ENCODE peak calls at places on chromosomes 6 and 20, in four cellular contexts. J is K562, N is WTC11, E is GM12878. D is an unnamed sample.

GRCh38 chr20:20065366-20065765 is 13.0 kb downstream of the CFAP61 start:
- DNase-seq in N (no peak), J (no peak), E (no peak), D (no peak)

GRCh38 chr6:32952817-32953739 is at the start of gene HLA-DMA:
- DNase-seq in J (peak; percentile 67), N (peak; percentile 84), E (peak; percentile 99), D (peak; percentile 42)

GRCh38 chr6:6749791-6750434 is 161.4 kb downstream of the LY86 start:
- DNase-seq in N (no peak), J (peak; percentile 64), E (no peak), D (no peak)

GRCh38 chr6:140208286-140208685 is 833.8 kb upstream of the CITED2 start:
- DNase-seq in E (no peak), N (no peak), J (no peak), D (no peak)

GRCh38 chr6:146850238-146850896 is 251.6 kb downstream of the ADGB start:
- DNase-seq in E (no peak), N (no peak), J (no peak), D (no peak)

GRCh38 chr20:62887147-62887859 is 25.7 kb upstream of the TCFL5 start:
- DNase-seq in N (no peak), E (no peak), J (no peak), D (peak; percentile 80)

GRCh38 chr6:96878101-96878500 is 19.6 kb downstream of the NDUFAF4 start:
- DNase-seq in J (no peak), E (no peak), N (no peak), D (no peak)

GRCh38 chr6:77034161-77034560 is 429.1 kb downstream of the HTR1B start:
- DNase-seq in N (peak; percentile 37), E (no peak), J (no peak), D (no peak)

GRCh38 chr20:62732766-62733165 is 24.1 kb downstream of the NTSR1 start:
- DNase-seq in N (peak; percentile 8), J (no peak), E (no peak), D (no peak)

GRCh38 chr6:22281691-22282090 is 15.1 kb downstream of the PRL start:
- DNase-seq in J (no peak), E (no peak), N (no peak), D (no peak)

GRCh38 chr6:165959627-165960026 is 208.0 kb downstream of the TBXT start:
- DNase-seq in E (no peak), N (no peak), J (no peak), D (no peak)

GRCh38 chr6:20953019-20953418 is 418.8 kb downstream of the CDKAL1 start:
- DNase-seq in E (no peak), J (no peak), N (no peak), D (peak; percentile 37)

GRCh38 chr6:25732468-25733198 is 21.9 kb upstream of the SLC17A4 start:
- DNase-seq in J (no peak), E (no peak), N (peak; percentile 73), D (no peak)

GRCh38 chr6:54899442-54899841 is 52.9 kb downstream of the FAM83B start:
- DNase-seq in J (no peak), E (no peak), N (no peak), D (no peak)

GRCh38 chr6:20692023-20692422 is 157.8 kb downstream of the CDKAL1 start:
- DNase-seq in E (no peak), N (no peak), J (no peak), D (no peak)

GRCh38 chr6:107716688-107717089 is 107.4 kb downstream of the SCML4 start:
- DNase-seq in N (no peak), E (peak; percentile 53), J (peak; percentile 57), D (peak; percentile 20)

GRCh38 chr20:61819921-61820825 is 245.5 kb downstream of the TAF4 start:
- DNase-seq in E (no peak), N (no peak), J (no peak), D (no peak)

GRCh38 chr6:89509719-89510339 is 76.9 kb downstream of the ANKRD6 start:
- DNase-seq in N (no peak), J (peak; percentile 14), E (no peak), D (peak; percentile 24)

GRCh38 chr6:143097224-143097795 is 36.6 kb downstream of the AIG1 start:
- DNase-seq in N (no peak), J (no peak), E (no peak), D (no peak)

GRCh38 chr20:4192378-4193048 is 177.2 kb upstream of the RNF24 start:
- DNase-seq in N (no peak), E (no peak), J (peak; percentile 86), D (no peak)

GRCh38 chr6:13655700-13656099 is 40.6 kb downstream of the NOL7 start:
- DNase-seq in N (no peak), E (no peak), J (no peak), D (no peak)

GRCh38 chr20:44694159-44694558 is 21.0 kb upstream of the CCN5 start:
- DNase-seq in E (no peak), N (no peak), J (no peak), D (no peak)

GRCh38 chr20:44690781-44691423 is 24.3 kb upstream of the CCN5 start:
- DNase-seq in N (no peak), J (no peak), E (no peak), D (no peak)

GRCh38 chr20:44691424-44692423 is 23.4 kb upstream of the CCN5 start:
- DNase-seq in J (no peak), N (no peak), E (no peak), D (peak; percentile 3)

GRCh38 chr20:44693625-44694024 is 21.5 kb upstream of the CCN5 start:
- DNase-seq in E (no peak), N (no peak), J (no peak), D (no peak)

GRCh38 chr20:44692932-44693476 is 22.2 kb upstream of the CCN5 start:
- DNase-seq in J (no peak), E (no peak), N (no peak), D (no peak)
- TF ChIP-seq USF1 in J (no peak), E (no peak), N (no peak), D (peak; percentile 37)

GRCh38 chr6:73394577-73395354 is at the start of gene DDX43:
- DNase-seq in E (no peak), J (no peak), N (peak; percentile 48), D (peak; percentile 29)
- TF ChIP-seq CTCF in E (no peak), J (no peak), N (no peak), D (no peak)

DNA sequence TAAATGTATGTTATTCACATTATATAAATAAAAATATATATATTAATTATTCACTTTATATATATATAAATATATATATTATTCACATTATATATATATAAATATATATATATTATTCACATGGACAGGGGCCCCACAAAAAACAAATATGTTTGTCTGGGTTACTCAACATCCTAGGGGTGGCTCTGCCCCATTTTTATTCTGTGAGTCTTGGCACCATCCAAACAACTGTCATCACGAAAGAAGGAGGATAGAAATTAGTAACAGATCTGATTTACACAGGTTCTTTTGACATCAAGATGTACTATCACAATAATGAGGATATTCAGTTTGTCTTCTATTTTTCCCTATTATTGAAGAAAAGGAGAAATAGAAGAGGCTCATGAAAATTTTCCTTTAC is 187.3 kb downstream of the GPX5 start:
- DNase-seq in N (no peak), J (no peak), E (no peak), D (no peak)
- TF ChIP-seq USF1 in N (no peak), J (no peak), E (no peak), D (no peak)

DNA sequence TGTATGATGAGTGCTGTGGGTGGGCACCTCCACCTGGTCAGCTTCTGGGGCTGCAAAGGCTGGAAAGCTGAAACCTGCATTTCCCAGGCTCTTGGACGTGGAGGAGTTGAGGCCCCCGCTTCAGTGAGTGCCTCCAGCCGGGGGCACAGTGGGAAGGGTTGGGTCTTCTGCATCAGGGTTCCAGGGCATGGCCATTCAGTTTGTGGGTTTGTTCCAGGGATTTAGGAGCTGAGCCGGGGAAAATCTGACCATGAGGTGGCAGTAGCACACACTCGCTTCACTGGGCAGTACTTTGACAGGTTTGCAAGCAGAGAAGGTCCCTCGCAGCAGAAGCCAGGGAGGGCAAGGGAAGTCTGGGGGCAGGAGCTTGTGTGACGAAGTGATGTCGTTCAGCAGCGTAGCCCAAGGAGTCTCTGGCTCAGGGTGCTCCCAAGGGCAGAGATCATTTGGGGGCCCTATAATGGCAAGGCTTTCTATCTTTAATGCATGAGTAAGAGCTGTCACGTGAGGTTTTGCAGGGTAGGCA is 69.5 kb upstream of the SULF2 start:
- DNase-seq in E (no peak), N (peak; percentile 71), J (peak; percentile 18), D (peak; percentile 58)
- TF ChIP-seq CTCF in E (peak; percentile 55), N (peak; percentile 29), J (peak; percentile 51), D (peak; percentile 48)

DNA sequence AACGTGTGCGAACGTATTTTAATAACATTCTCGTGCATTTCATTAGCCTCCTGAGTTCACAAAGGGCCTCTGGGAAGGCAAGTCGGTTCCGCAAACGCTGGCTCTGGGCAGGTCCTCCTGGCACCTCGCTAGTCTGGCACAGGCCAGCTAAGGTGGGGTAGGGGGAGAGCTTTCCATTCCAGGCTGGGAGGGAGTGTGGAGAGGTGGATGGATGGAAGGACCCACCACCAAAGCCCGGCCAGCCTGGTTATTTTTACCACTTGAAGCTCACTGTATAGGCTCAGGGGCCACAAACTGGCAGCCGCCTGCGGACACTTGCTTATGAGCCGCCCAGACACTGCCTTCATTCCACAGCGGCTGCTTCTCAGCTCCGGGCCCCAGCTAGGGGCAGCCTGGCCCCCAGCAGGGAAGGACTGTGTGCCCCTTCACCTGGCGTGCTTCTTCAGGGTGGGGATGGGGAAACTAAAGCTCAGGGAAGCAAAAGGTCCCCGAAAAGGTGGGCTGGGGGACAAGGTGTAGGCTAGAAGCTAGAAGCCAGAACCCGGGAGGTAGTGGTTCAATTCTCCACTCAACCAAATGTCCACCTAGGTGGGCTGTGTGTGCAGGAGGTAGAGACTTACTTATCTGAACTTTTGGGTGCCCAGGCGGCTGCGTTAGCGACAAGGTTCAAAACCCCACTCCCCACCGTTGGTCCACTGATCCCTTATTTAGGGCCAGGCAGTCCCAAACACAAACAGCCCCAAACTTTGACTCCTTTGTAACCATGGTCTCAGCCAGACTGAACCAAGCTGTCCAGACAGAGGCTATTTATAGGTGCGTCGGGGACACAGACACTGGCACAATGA is 1.7 kb downstream of the PMEPA1 start:
- DNase-seq in J (no peak), N (no peak), E (no peak), D (no peak)
- TF ChIP-seq USF1 in J (no peak), N (no peak), E (no peak), D (no peak)

DNA sequence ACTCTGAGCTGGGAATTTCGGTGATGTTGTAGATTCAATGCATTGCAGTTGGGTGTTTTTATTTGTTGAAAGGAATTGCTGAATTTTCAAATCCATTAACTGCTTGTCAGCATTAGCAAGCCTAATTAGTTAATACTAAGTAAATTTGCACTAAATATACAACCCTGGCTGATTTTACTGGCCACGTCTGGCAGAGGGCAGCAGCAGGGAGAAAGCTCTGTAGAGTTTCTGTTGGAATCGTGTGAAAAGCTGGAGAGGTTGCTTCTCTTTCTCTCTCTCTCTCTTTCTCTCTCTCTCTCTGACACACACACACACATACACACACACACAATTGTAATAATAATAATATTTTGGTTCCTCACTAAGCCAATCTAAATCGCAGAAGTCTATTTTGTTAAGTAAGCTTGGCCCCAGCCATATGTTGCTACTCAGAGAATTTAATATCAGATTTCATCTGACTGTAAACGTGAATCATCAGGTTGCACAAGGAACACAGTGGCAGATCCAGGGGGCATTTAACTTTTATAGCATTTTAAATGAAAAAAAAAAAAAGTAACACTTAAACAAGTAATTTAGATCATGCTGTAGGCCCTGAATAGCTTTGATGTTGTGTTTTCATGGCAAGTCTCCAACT is 289.5 kb downstream of the ESR1 start:
- DNase-seq in N (no peak), E (no peak), J (no peak), D (no peak)
- TF ChIP-seq CTCF in N (no peak), E (no peak), J (no peak), D (peak; percentile 23)